ENCODE peak calls at places on chromosomes 7 and 10, in ten cellular contexts. J is activated CD4-positive, alpha-beta T cell treated with anti-CD3 and anti-CD28 coated beads, Interleukin-2, amount 10 ng/mL, durations not matched to agents 7 days and 5 days; Q is activated B cell treated with CpG ODN at 0.5 μM for 24 hours; N is stimulated activated CD4-positive, alpha-beta T cell treated with anti-CD3 and anti-CD28 coated beads, Interleukin-1b, Interleukin-23, amount 100 ng/mL, for 4 hours; H is amniotic stem cell; U is NCI-H446 treated with DMSO at 0.1 percent for 48 hours; I is stimulated activated CD8-positive, alpha-beta memory T cell treated with anti-CD3 and anti-CD28 coated beads, Interleukin-2, amount 100 ng/mL, for 48 hours; T is dorsolateral prefrontal cortex; V is HuH-7; Y is SW480. B is an unnamed sample.

GRCh38 chr7:18894155-18894554 is 223.3 kb downstream of the TWIST1 start:
- DNase-seq in H (no peak), Y (no peak), Q (no peak), T (no peak), N (no peak), I (no peak), V (no peak), J (no peak), U (no peak), B (no peak)

GRCh38 chr7:100933735-100934134 is 15.6 kb upstream of the MUC3A start:
- DNase-seq in N (no peak), J (no peak), I (no peak), U (no peak), Y (no peak), H (no peak), T (no peak), Q (no peak), V (no peak), B (no peak)

GRCh38 chr7:13037216-13037615 is 349.8 kb downstream of the ARL4A start:
- DNase-seq in N (no peak), V (no peak), I (no peak), J (no peak), T (no peak), Y (no peak), Q (no peak), H (no peak), U (no peak), B (no peak)

GRCh38 chr7:157224627-157225026 is 85.9 kb downstream of the UBE3C start:
- DNase-seq in Y (peak), I (no peak), H (no peak), J (no peak), N (no peak), Q (no peak), V (no peak), U (no peak), T (no peak), B (no peak)

GRCh38 chr7:32379486-32380115 is 110.6 kb downstream of the LSM5 start:
- DNase-seq in V (no peak), N (no peak), Y (no peak), T (no peak), H (no peak), Q (no peak), U (peak), J (no peak), I (no peak), B (no peak)

GRCh38 chr10:91006001-91006751 is 85.3 kb upstream of the ANKRD1 start:
- DNase-seq in T (peak), J (peak), Y (peak), I (peak), U (peak), Q (no peak), N (peak), H (peak), V (peak), B (peak)

GRCh38 chr10:45444022-45444421 is 70.0 kb downstream of the ALOX5 start:
- DNase-seq in H (no peak), U (no peak), Q (no peak), Y (no peak), I (no peak), N (no peak), J (no peak), V (no peak), T (no peak), B (no peak)

GRCh38 chr7:31488562-31489203 is 25.2 kb upstream of the ITPRID1 start:
- DNase-seq in V (peak), H (no peak), Q (no peak), J (peak), N (peak), T (peak), I (peak), U (peak), Y (peak), B (no peak)

GRCh38 chr10:6473901-6474370 is 106.1 kb downstream of the PRKCQ start:
- DNase-seq in N (no peak), U (no peak), Y (no peak), I (no peak), V (no peak), T (no peak), H (no peak), J (peak), Q (no peak), B (no peak)

GRCh38 chr10:34813626-34814227 is 1.4 kb downstream of the PARD3 start:
- DNase-seq in Y (no peak), N (no peak), Q (no peak), T (no peak), U (no peak), V (peak), J (no peak), H (no peak), I (no peak), B (no peak)

GRCh38 chr10:9188022-9188810 is 1133.7 kb downstream of the GATA3 start:
- DNase-seq in I (no peak), J (no peak), N (no peak), V (no peak), T (no peak), Q (no peak), H (no peak), U (no peak), Y (no peak), B (no peak)

GRCh38 chr7:111672901-111673300 is 110.6 kb upstream of the IMMP2L start:
- DNase-seq in Y (no peak), J (no peak), N (no peak), U (no peak), H (no peak), Q (no peak), T (no peak), V (no peak), I (no peak), B (no peak)

GRCh38 chr10:52077796-52078195 is 236.3 kb upstream of the DKK1 start:
- DNase-seq in T (no peak), V (no peak), U (no peak), Q (no peak), J (no peak), Y (no peak), N (no peak), H (no peak), I (no peak), B (no peak)

GRCh38 chr10:126243306-126243705 is 145.0 kb downstream of the ADAM12 start:
- DNase-seq in T (no peak), H (no peak), Q (no peak), V (no peak), N (no peak), U (no peak), I (no peak), J (no peak), Y (no peak), B (no peak)

GRCh38 chr7:37724732-37725131 is 41.2 kb downstream of the GPR141 start:
- DNase-seq in U (no peak), Q (no peak), T (no peak), H (no peak), Y (no peak), N (no peak), V (no peak), J (no peak), I (no peak), B (no peak)

GRCh38 chr10:126387931-126388911 is at the start of gene ADAM12:
- DNase-seq in I (no peak), T (peak), J (no peak), N (no peak), H (peak), V (no peak), Y (peak), Q (no peak), U (no peak), B (no peak)

GRCh38 chr7:76054129-76055120 is 6.5 kb downstream of the MDH2 start:
- DNase-seq in H (no peak), J (no peak), T (no peak), N (no peak), U (no peak), I (no peak), Y (no peak), Q (no peak), V (peak), B (no peak)

GRCh38 chr7:128974241-128974934 is 36.7 kb downstream of the IRF5 start:
- DNase-seq in Q (no peak), N (no peak), H (no peak), Y (no peak), I (no peak), J (no peak), T (no peak), V (no peak), U (no peak), B (no peak)

GRCh38 chr10:116269612-116270011 is 3.4 kb downstream of the GFRA1 start:
- DNase-seq in J (no peak), Q (no peak), V (no peak), T (peak), I (no peak), N (no peak), U (no peak), Y (no peak), H (no peak), B (no peak)

GRCh38 chr7:121960678-121961461 is 87.9 kb downstream of the PTPRZ1 start:
- DNase-seq in J (no peak), V (no peak), Y (peak), I (no peak), T (no peak), U (no peak), N (no peak), Q (no peak), H (peak), B (no peak)

GRCh38 chr7:150739045-150739432 is 1.8 kb downstream of the GIMAP5 start:
- DNase-seq in V (no peak), U (no peak), N (no peak), H (no peak), Q (no peak), Y (peak), I (no peak), T (no peak), J (no peak), B (no peak)

GRCh38 chr7:92967238-92967637 is 130.9 kb upstream of the CDK6 start:
- DNase-seq in H (no peak), Y (no peak), V (no peak), N (no peak), T (no peak), Q (no peak), J (no peak), U (no peak), I (no peak), B (no peak)

GRCh38 chr7:149598721-149599308 is 101.2 kb upstream of the ZNF746 start:
- DNase-seq in Q (no peak), U (no peak), I (no peak), H (no peak), V (peak), Y (peak), T (no peak), N (no peak), J (peak), B (no peak)